ENCODE peak calls at places on chromosomes 11 and 22, in ten cellular contexts. P, J, R, S, M, L, I, Z, O and F are unnamed samples.

GRCh38 chr11:11992257-11992690 is 16.2 kb downstream of the DKK3 start:
- DNase-seq in P (peak; percentile 71), J (no peak), R (peak; percentile 57), S (no peak), M (no peak), L (no peak), I (no peak), Z (no peak), O (peak; percentile 66), F (peak; percentile 27)

GRCh38 chr11:1744137-1744878 is 6.1 kb downstream of the IFITM10 start:
- DNase-seq in P (no peak), J (no peak), R (no peak), S (no peak), M (no peak), L (no peak), I (no peak), Z (no peak), O (no peak), F (no peak)

GRCh38 chr11:57800444-57801184 is 39.0 kb downstream of the CTNND1 start:
- DNase-seq in P (peak; percentile 98), J (peak; percentile 75), R (peak; percentile 79), S (peak; percentile 74), M (no peak), L (no peak), I (no peak), Z (no peak), O (peak; percentile 98), F (peak; percentile 40)

GRCh38 chr11:94504689-94505293 is 7.5 kb upstream of the C11orf97 start:
- DNase-seq in P (peak; percentile 69), J (peak; percentile 58), R (peak; percentile 49), S (peak; percentile 60), M (no peak), L (no peak), I (no peak), Z (no peak), O (peak; percentile 70), F (no peak)

GRCh38 chr11:63833048-63833447 is 5.9 kb upstream of the MARK2 start:
- DNase-seq in P (no peak), J (no peak), R (no peak), S (no peak), M (no peak), L (no peak), I (no peak), Z (no peak), O (no peak), F (no peak)

GRCh38 chr11:74090701-74091100 is 80.1 kb downstream of the C2CD3 start:
- DNase-seq in P (peak; percentile 10), J (no peak), R (no peak), S (peak; percentile 14), M (no peak), L (no peak), I (no peak), Z (no peak), O (peak; percentile 28), F (peak; percentile 14)

GRCh38 chr11:46279393-46280099 is 2.1 kb downstream of the CREB3L1 start:
- DNase-seq in P (no peak), J (peak; percentile 60), R (no peak), S (no peak), M (no peak), L (no peak), I (peak; percentile 91), Z (no peak), O (no peak), F (no peak)

GRCh38 chr22:40637181-40638150 is 947 bp upstream of the MRTFA start:
- DNase-seq in P (peak; percentile 79), J (peak; percentile 18), R (no peak), S (peak; percentile 47), M (no peak), L (peak; percentile 37), I (peak; percentile 77), Z (peak; percentile 32), O (peak; percentile 81), F (no peak)

GRCh38 chr11:76185931-76186401 is 20.3 kb downstream of the WNT11 start:
- DNase-seq in P (no peak), J (no peak), R (no peak), S (no peak), M (no peak), L (no peak), I (no peak), Z (no peak), O (no peak), F (no peak)

GRCh38 chr22:47406180-47406723 is 643.8 kb downstream of the TBC1D22A start:
- DNase-seq in P (no peak), J (no peak), R (no peak), S (no peak), M (no peak), L (no peak), I (no peak), Z (no peak), O (no peak), F (no peak)

GRCh38 chr11:93085097-93085496 is 112.7 kb downstream of the SLC36A4 start:
- DNase-seq in P (no peak), J (peak; percentile 7), R (no peak), S (no peak), M (no peak), L (no peak), I (no peak), Z (no peak), O (no peak), F (no peak)

GRCh38 chr11:69157156-69157821 is 1.6 kb downstream of the SMIM38 start:
- DNase-seq in P (no peak), J (no peak), R (no peak), S (peak; percentile 65), M (peak; percentile 17), L (no peak), I (peak; percentile 76), Z (no peak), O (no peak), F (peak; percentile 73)

GRCh38 chr22:27662359-27663030 is 139.1 kb downstream of the MN1 start:
- DNase-seq in P (no peak), J (no peak), R (no peak), S (no peak), M (no peak), L (no peak), I (no peak), Z (no peak), O (no peak), F (no peak)

GRCh38 chr22:22938672-22939536 is 51.3 kb downstream of the IGLL5 start:
- DNase-seq in P (no peak), J (no peak), R (no peak), S (no peak), M (no peak), L (no peak), I (no peak), Z (no peak), O (no peak), F (no peak)

GRCh38 chr22:23516304-23516703 is 63.8 kb downstream of the IGLL1 start:
- DNase-seq in P (no peak), J (no peak), R (no peak), S (no peak), M (no peak), L (no peak), I (no peak), Z (no peak), O (no peak), F (no peak)

DNA sequence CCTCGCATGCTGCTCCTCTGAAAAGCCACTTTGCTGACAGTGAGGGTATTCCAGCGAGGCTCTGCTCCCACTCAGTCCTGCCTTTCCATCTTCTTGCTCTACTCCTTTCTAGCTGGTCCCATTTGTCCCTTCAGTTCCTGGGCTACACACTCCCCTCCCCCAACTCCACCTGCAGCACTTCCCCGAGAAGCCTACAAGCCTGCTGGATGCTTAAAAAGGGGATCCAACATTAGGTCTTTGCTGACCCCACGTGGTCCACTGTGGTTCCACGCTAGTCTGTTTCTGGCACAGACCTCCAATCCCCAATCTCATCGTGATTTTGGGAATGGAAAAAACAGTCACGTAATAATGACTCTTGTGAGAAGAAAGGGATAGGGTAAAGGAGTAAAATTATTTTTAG is 121.6 kb upstream of the SNX19 start:
- DNase-seq in P (no peak), J (no peak), R (no peak), S (no peak), M (no peak), L (no peak), I (no peak), Z (no peak), O (no peak), F (no peak)
- TF ChIP-seq CTCF in P (no peak), J (no peak), R (no peak), S (no peak), M (peak; percentile 32), L (no peak), I (no peak), Z (no peak), O (no peak), F (no peak)

GRCh38 chr11:48111941-48112340 is 104.7 kb upstream of the OR4B1 start:
- DNase-seq in P (no peak), J (no peak), R (no peak), S (no peak), M (no peak), L (no peak), I (no peak), Z (no peak), O (no peak), F (no peak)

GRCh38 chr11:48110509-48110766 is 106.2 kb upstream of the OR4B1 start:
- DNase-seq in P (no peak), J (no peak), R (no peak), S (no peak), M (no peak), L (no peak), I (no peak), Z (no peak), O (no peak), F (no peak)

GRCh38 chr11:48107188-48107704 is 109.4 kb upstream of the OR4B1 start:
- DNase-seq in P (peak; percentile 45), J (peak; percentile 50), R (no peak), S (peak; percentile 82), M (no peak), L (no peak), I (no peak), Z (no peak), O (peak; percentile 31), F (no peak)

GRCh38 chr11:48108231-48109045 is 108.2 kb upstream of the OR4B1 start:
- DNase-seq in P (no peak), J (no peak), R (no peak), S (no peak), M (no peak), L (no peak), I (no peak), Z (no peak), O (no peak), F (no peak)

GRCh38 chr11:48109046-48109666 is 107.5 kb upstream of the OR4B1 start:
- DNase-seq in P (peak; percentile 55), J (peak; percentile 66), R (peak; percentile 60), S (peak; percentile 37), M (no peak), L (no peak), I (no peak), Z (no peak), O (peak; percentile 45), F (no peak)
- TF ChIP-seq CTCF in P (peak; percentile 35), J (peak; percentile 39), R (no peak), S (peak; percentile 26), M (peak; percentile 44), L (peak; percentile 27), I (no peak), Z (no peak), O (peak; percentile 42), F (peak; percentile 30)

GRCh38 chr11:72712876-72713275 is 38.7 kb upstream of the PDE2A start:
- DNase-seq in P (no peak), J (no peak), R (no peak), S (no peak), M (no peak), L (no peak), I (no peak), Z (no peak), O (no peak), F (no peak)
- TF ChIP-seq CTCF in P (no peak), J (no peak), R (no peak), S (no peak), M (no peak), L (no peak), I (no peak), Z (no peak), O (no peak), F (no peak)

GRCh38 chr22:20154602-20155183 is 3.8 kb upstream of the CCDC188 start:
- DNase-seq in P (no peak), J (no peak), R (no peak), S (no peak), M (no peak), L (no peak), I (no peak), Z (no peak), O (no peak), F (no peak)
- TF ChIP-seq CTCF in P (no peak), J (peak; percentile 43), R (no peak), S (no peak), M (no peak), L (no peak), I (no peak), Z (no peak), O (no peak), F (no peak)